ENCODE peak calls at places on chromosomes 3 and 15, in seven cellular contexts. One of them, this sample, is unnamed.

GRCh38 chr3:30912304-30912703 is 17.8 kb upstream of the GADL1 start:
- DNase-seq in ovary: no peak
- DNase-seq in OCI-LY7: no peak
- DNase-seq in cardiac muscle cell: no peak
- DNase-seq in H1: no peak
- DNase-seq in IMR-90: no peak
- DNase-seq in Peyer's patch: no peak
- DNase-seq in this sample: no peak

GRCh38 chr15:26716069-26716468 is 56.8 kb downstream of the GABRB3 start:
- DNase-seq in Peyer's patch: no peak
- DNase-seq in ovary: no peak
- DNase-seq in cardiac muscle cell: no peak
- DNase-seq in IMR-90: no peak
- DNase-seq in OCI-LY7: no peak
- DNase-seq in H1: no peak
- DNase-seq in this sample: no peak

GRCh38 chr3:77042892-77043291 is 3.0 kb downstream of the ROBO2 start:
- DNase-seq in H1: no peak
- DNase-seq in ovary: no peak
- DNase-seq in Peyer's patch: no peak
- DNase-seq in IMR-90: no peak
- DNase-seq in OCI-LY7: no peak
- DNase-seq in cardiac muscle cell: no peak
- DNase-seq in this sample: no peak

GRCh38 chr3:104628185-104628789 is 738.4 kb upstream of the ALCAM start:
- DNase-seq in OCI-LY7: peak; percentile 57
- DNase-seq in cardiac muscle cell: peak; percentile 76
- DNase-seq in ovary: no peak
- DNase-seq in IMR-90: peak; percentile 73
- DNase-seq in Peyer's patch: no peak
- DNase-seq in H1: no peak
- DNase-seq in this sample: no peak

GRCh38 chr3:133832802-133833144 is 27.2 kb downstream of the SRPRB start:
- DNase-seq in H1: no peak
- DNase-seq in ovary: no peak
- DNase-seq in IMR-90: no peak
- DNase-seq in OCI-LY7: no peak
- DNase-seq in cardiac muscle cell: no peak
- DNase-seq in Peyer's patch: no peak
- DNase-seq in this sample: peak; percentile 88

GRCh38 chr3:63500196-63500595 is 152.3 kb upstream of the SNTN start:
- DNase-seq in Peyer's patch: no peak
- DNase-seq in cardiac muscle cell: no peak
- DNase-seq in OCI-LY7: no peak
- DNase-seq in ovary: no peak
- DNase-seq in IMR-90: no peak
- DNase-seq in H1: no peak
- DNase-seq in this sample: no peak

GRCh38 chr15:68091743-68092142 is 37.6 kb downstream of the PIAS1 start:
- DNase-seq in H1: no peak
- DNase-seq in OCI-LY7: no peak
- DNase-seq in IMR-90: no peak
- DNase-seq in ovary: no peak
- DNase-seq in cardiac muscle cell: no peak
- DNase-seq in Peyer's patch: no peak
- DNase-seq in this sample: no peak

GRCh38 chr3:171552525-171552924 is 92.3 kb upstream of the TNIK start:
- DNase-seq in Peyer's patch: no peak
- DNase-seq in IMR-90: no peak
- DNase-seq in cardiac muscle cell: no peak
- DNase-seq in H1: no peak
- DNase-seq in OCI-LY7: no peak
- DNase-seq in ovary: no peak
- DNase-seq in this sample: no peak

GRCh38 chr15:83982748-83983147 is 252.8 kb upstream of the GOLGA6L4 start:
- DNase-seq in cardiac muscle cell: no peak
- DNase-seq in IMR-90: no peak
- DNase-seq in Peyer's patch: no peak
- DNase-seq in ovary: no peak
- DNase-seq in OCI-LY7: no peak
- DNase-seq in H1: no peak
- DNase-seq in this sample: no peak

GRCh38 chr3:45597166-45597565 is 2.6 kb downstream of the LIMD1 start:
- DNase-seq in IMR-90: peak; percentile 59
- DNase-seq in OCI-LY7: peak; percentile 10
- DNase-seq in ovary: no peak
- DNase-seq in cardiac muscle cell: peak; percentile 48
- DNase-seq in Peyer's patch: no peak
- DNase-seq in H1: no peak
- DNase-seq in this sample: no peak

GRCh38 chr3:77309460-77309859 is 269.6 kb downstream of the ROBO2 start:
- DNase-seq in H1: no peak
- DNase-seq in IMR-90: peak; percentile 45
- DNase-seq in cardiac muscle cell: no peak
- DNase-seq in Peyer's patch: no peak
- DNase-seq in OCI-LY7: no peak
- DNase-seq in ovary: no peak
- DNase-seq in this sample: no peak

GRCh38 chr3:124745092-124745491 is 14.8 kb downstream of the UMPS start:
- DNase-seq in IMR-90: no peak
- DNase-seq in OCI-LY7: no peak
- DNase-seq in Peyer's patch: no peak
- DNase-seq in ovary: no peak
- DNase-seq in cardiac muscle cell: no peak
- DNase-seq in H1: no peak
- DNase-seq in this sample: no peak

GRCh38 chr3:8888296-8888915 is 74.9 kb downstream of the RAD18 start:
- DNase-seq in IMR-90: peak; percentile 91
- DNase-seq in H1: no peak
- DNase-seq in OCI-LY7: no peak
- DNase-seq in ovary: no peak
- DNase-seq in Peyer's patch: no peak
- DNase-seq in cardiac muscle cell: peak; percentile 81
- DNase-seq in this sample: no peak

GRCh38 chr3:13013994-13014754 is 59.1 kb downstream of the IQSEC1 start:
- DNase-seq in OCI-LY7: peak; percentile 41
- DNase-seq in Peyer's patch: peak; percentile 48
- DNase-seq in cardiac muscle cell: no peak
- DNase-seq in IMR-90: no peak
- DNase-seq in H1: no peak
- DNase-seq in ovary: no peak
- DNase-seq in this sample: no peak

GRCh38 chr3:46539443-46540005 is 26.6 kb downstream of the LRRC2 start:
- DNase-seq in IMR-90: no peak
- DNase-seq in ovary: no peak
- DNase-seq in Peyer's patch: no peak
- DNase-seq in OCI-LY7: peak; percentile 62
- DNase-seq in H1: no peak
- DNase-seq in cardiac muscle cell: no peak
- DNase-seq in this sample: peak; percentile 3

GRCh38 chr3:16452265-16452664 is 61.2 kb downstream of the RFTN1 start:
- DNase-seq in OCI-LY7: no peak
- DNase-seq in Peyer's patch: no peak
- DNase-seq in cardiac muscle cell: no peak
- DNase-seq in IMR-90: peak; percentile 80
- DNase-seq in H1: no peak
- DNase-seq in ovary: no peak
- DNase-seq in this sample: no peak

GRCh38 chr15:57153140-57153539 is 223.2 kb upstream of the CGNL1 start:
- DNase-seq in H1: no peak
- DNase-seq in IMR-90: peak; percentile 70
- DNase-seq in ovary: no peak
- DNase-seq in cardiac muscle cell: peak; percentile 90
- DNase-seq in OCI-LY7: no peak
- DNase-seq in Peyer's patch: no peak
- DNase-seq in this sample: no peak

GRCh38 chr3:117463276-117463675 is 753.7 kb downstream of the TUSC7 start:
- DNase-seq in cardiac muscle cell: no peak
- DNase-seq in IMR-90: peak; percentile 11
- DNase-seq in ovary: no peak
- DNase-seq in H1: no peak
- DNase-seq in Peyer's patch: no peak
- DNase-seq in OCI-LY7: no peak
- DNase-seq in this sample: no peak

GRCh38 chr3:8966150-8966819 is 3.0 kb upstream of the RAD18 start:
- DNase-seq in cardiac muscle cell: no peak
- DNase-seq in Peyer's patch: peak; percentile 61
- DNase-seq in IMR-90: no peak
- DNase-seq in OCI-LY7: no peak
- DNase-seq in H1: no peak
- DNase-seq in ovary: no peak
- DNase-seq in this sample: no peak

DNA sequence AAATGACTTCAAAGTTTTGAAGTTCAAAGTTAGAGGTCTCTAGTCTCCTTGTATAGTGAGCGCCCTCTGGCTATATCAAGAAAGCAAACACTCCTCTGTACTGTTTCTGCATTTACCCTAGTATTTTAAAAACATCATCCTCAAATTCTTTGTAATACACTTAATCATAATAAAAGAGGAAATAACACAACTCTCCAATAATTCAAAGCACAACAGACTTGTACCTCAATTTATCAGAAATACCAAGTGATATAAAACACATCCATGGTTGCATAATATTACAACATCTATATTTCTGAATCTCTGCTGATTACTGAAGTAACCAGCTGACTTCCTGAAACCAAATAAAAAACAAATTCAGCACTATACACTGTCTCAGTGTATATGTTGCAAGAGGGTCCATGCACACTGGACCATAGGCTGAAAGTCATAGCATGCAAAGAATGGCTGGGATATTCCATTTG is 12.5 kb downstream of the PLOD2 start:
- DNase-seq in Peyer's patch: no peak
- DNase-seq in cardiac muscle cell: peak; percentile 68
- DNase-seq in IMR-90: peak; percentile 47
- DNase-seq in H1: no peak
- DNase-seq in ovary: no peak
- DNase-seq in OCI-LY7: no peak
- DNase-seq in this sample: no peak
- TF ChIP-seq CTCF in Peyer's patch: no peak
- TF ChIP-seq CTCF in cardiac muscle cell: peak; percentile 47
- TF ChIP-seq CTCF in IMR-90: peak; percentile 34
- TF ChIP-seq CTCF in H1: no peak
- TF ChIP-seq CTCF in ovary: peak; percentile 28
- TF ChIP-seq CTCF in OCI-LY7: peak; percentile 33
- TF ChIP-seq CTCF in this sample: peak; percentile 49

DNA sequence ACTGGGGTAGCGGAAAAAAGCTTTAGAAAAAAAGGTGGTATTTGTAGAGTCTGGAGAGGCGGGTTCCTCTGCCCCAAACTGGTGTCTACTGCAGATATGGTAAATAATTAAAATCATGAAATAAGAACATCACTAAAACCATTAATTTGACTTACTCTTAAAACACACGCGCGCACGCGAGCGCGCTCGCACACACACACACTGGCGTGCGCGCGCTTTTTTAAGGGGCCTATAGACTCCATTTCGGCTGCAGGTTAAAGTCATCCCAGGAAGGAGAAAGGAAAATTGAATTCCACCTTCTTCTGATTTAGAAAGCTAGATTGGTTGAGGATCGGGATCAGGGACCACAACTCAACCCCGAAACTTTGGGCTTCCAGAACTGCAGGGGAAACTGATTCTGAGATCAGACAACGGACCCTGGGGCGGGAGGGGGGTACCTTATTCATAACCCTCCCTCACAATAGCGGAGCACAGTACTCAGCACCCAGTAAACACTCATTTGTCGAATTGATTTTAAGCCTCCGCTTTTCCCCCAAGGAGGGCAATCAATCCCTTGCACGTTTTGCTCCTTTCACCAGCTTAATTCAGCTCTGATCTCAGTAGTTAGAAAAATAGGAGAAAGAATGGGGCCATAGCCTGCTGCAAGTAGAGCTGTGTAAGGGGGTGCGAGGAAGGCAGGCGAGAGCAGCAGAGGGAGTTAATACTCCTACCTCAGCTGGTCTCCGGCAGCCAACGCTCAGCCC is 510 bp upstream of the LRRC3B start:
- DNase-seq in IMR-90: no peak
- DNase-seq in OCI-LY7: no peak
- DNase-seq in cardiac muscle cell: no peak
- DNase-seq in ovary: no peak
- DNase-seq in H1: no peak
- DNase-seq in Peyer's patch: no peak
- DNase-seq in this sample: no peak
- H3K36me3 ChIP-seq in IMR-90: no peaks in the 10 kb centered on the region
- H3K36me3 ChIP-seq in OCI-LY7: no peaks in the 10 kb centered on the region
- H3K36me3 ChIP-seq in cardiac muscle cell: no peaks in the 10 kb centered on the region
- H3K36me3 ChIP-seq in ovary: no peaks in the 10 kb centered on the region
- H3K36me3 ChIP-seq in H1: no peaks in the 10 kb centered on the region
- H3K36me3 ChIP-seq in Peyer's patch: no peaks in the 10 kb centered on the region
- H3K36me3 ChIP-seq in this sample: no peaks in the 10 kb centered on the region

GRCh38 chr3:48151058-48151806 is 37.0 kb downstream of the CDC25A start:
- DNase-seq in Peyer's patch: peak; percentile 79
- DNase-seq in H1: peak; percentile 77
- DNase-seq in OCI-LY7: peak; percentile 68
- DNase-seq in cardiac muscle cell: peak; percentile 89
- DNase-seq in IMR-90: peak; percentile 87
- DNase-seq in ovary: peak; percentile 82
- DNase-seq in this sample: no peak
- TF ChIP-seq CTCF in Peyer's patch: peak; percentile 32
- TF ChIP-seq CTCF in H1: peak; percentile 93
- TF ChIP-seq CTCF in OCI-LY7: peak; percentile 89
- TF ChIP-seq CTCF in cardiac muscle cell: peak; percentile 88
- TF ChIP-seq CTCF in IMR-90: peak; percentile 91
- TF ChIP-seq CTCF in ovary: peak; percentile 73
- TF ChIP-seq CTCF in this sample: peak; percentile 86

GRCh38 chr3:66407281-66408218 is 93.3 kb downstream of the LRIG1 start:
- DNase-seq in Peyer's patch: peak; percentile 83
- DNase-seq in ovary: peak; percentile 84
- DNase-seq in cardiac muscle cell: peak; percentile 63
- DNase-seq in OCI-LY7: peak; percentile 78
- DNase-seq in IMR-90: peak; percentile 55
- DNase-seq in H1: peak; percentile 76
- DNase-seq in this sample: no peak

GRCh38 chr3:66404903-66405700 is 95.7 kb downstream of the LRIG1 start:
- DNase-seq in cardiac muscle cell: no peak
- DNase-seq in H1: no peak
- DNase-seq in ovary: no peak
- DNase-seq in Peyer's patch: peak; percentile 36
- DNase-seq in IMR-90: no peak
- DNase-seq in OCI-LY7: no peak
- DNase-seq in this sample: no peak

GRCh38 chr3:66406841-66407240 is 94.0 kb downstream of the LRIG1 start:
- DNase-seq in cardiac muscle cell: no peak
- DNase-seq in ovary: no peak
- DNase-seq in Peyer's patch: peak; percentile 7
- DNase-seq in OCI-LY7: no peak
- DNase-seq in IMR-90: no peak
- DNase-seq in H1: no peak
- DNase-seq in this sample: no peak

GRCh38 chr3:66405701-66406091 is 95.1 kb downstream of the LRIG1 start:
- DNase-seq in ovary: no peak
- DNase-seq in cardiac muscle cell: peak; percentile 38
- DNase-seq in H1: no peak
- DNase-seq in Peyer's patch: peak; percentile 46
- DNase-seq in OCI-LY7: no peak
- DNase-seq in IMR-90: peak; percentile 94
- DNase-seq in this sample: no peak

DNA sequence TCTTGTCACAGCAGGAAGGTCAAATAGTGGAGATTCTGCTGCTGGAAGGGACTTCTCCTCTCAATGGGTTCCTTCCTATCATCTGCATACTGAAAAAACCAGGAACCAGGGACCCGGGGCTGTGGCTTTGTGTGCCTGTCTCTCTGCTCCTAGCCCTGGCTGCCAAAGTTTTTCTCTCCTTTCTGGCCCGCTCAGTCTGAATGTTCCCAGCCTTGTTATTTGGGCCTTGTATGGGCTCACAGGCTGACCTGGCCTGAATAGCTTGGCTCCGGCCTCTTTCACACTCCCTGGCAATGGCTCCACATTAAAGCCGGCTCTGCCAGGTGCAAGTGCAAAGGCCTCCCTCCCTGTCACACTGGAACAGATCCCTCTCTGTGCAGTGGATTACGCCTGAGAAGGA is 94.6 kb downstream of the LRIG1 start:
- DNase-seq in IMR-90: no peak
- DNase-seq in ovary: no peak
- DNase-seq in H1: no peak
- DNase-seq in cardiac muscle cell: no peak
- DNase-seq in OCI-LY7: no peak
- DNase-seq in Peyer's patch: peak; percentile 26
- DNase-seq in this sample: no peak
- H3K36me3 ChIP-seq in IMR-90: peaks cover 65% of the 10 kb centered on the region
- H3K36me3 ChIP-seq in ovary: no peaks in the 10 kb centered on the region
- H3K36me3 ChIP-seq in H1: peaks cover 85% of the 10 kb centered on the region
- H3K36me3 ChIP-seq in cardiac muscle cell: peaks cover 3% of the 10 kb centered on the region
- H3K36me3 ChIP-seq in OCI-LY7: peaks cover 100% of the 10 kb centered on the region
- H3K36me3 ChIP-seq in Peyer's patch: no peaks in the 10 kb centered on the region
- H3K36me3 ChIP-seq in this sample: peaks cover 4% of the 10 kb centered on the region

This sample was measured in esophagus muscularis mucosa.